ENCODE peak calls at places on chromosomes 1 and 21, in six cellular contexts. T is sigmoid colon; W is activated T-helper 1 cell treated with anti-CD3 and anti-CD28 coated beads, Interleukin-2, amount 50 U/mL, for 16 hours; O is epithelial cell of esophagus; L is AG04450; G is CD8-positive, alpha-beta T cell. K is an unnamed sample.

GRCh38 chr1:67791261-67791660 is 42.0 kb downstream of the GNG12 start:
- DNase-seq in T (no peak), G (no peak), L (no peak), O (peak), W (no peak), K (no peak)

GRCh38 chr1:33147997-33148314 is 33.9 kb downstream of the TRIM62 start:
- DNase-seq in L (no peak), W (no peak), T (no peak), G (no peak), O (peak), K (peak)

GRCh38 chr1:203117611-203118575 is 9.6 kb upstream of the ADORA1 start:
- DNase-seq in G (peak), O (peak), W (no peak), T (peak), L (peak), K (peak)

GRCh38 chr1:36864182-36865079 is 169.9 kb downstream of the GRIK3 start:
- DNase-seq in L (no peak), O (no peak), G (no peak), W (no peak), T (no peak), K (no peak)

GRCh38 chr1:226095286-226095685 is 32.8 kb downstream of the H3-3A start:
- DNase-seq in G (no peak), W (no peak), O (no peak), L (no peak), T (peak), K (peak)

GRCh38 chr1:114173704-114174103 is 20.0 kb upstream of the SYT6 start:
- DNase-seq in O (no peak), L (no peak), W (no peak), G (no peak), T (no peak), K (no peak)

GRCh38 chr1:9859252-9860014 is 35.7 kb upstream of the CLSTN1 start:
- DNase-seq in W (no peak), T (no peak), G (no peak), L (no peak), O (no peak), K (no peak)

GRCh38 chr1:112457241-112457640 is 51.5 kb upstream of the WNT2B start:
- DNase-seq in O (no peak), W (no peak), G (no peak), T (no peak), L (peak), K (no peak)

GRCh38 chr1:110136911-110137310 is 13.4 kb upstream of the SLC6A17 start:
- DNase-seq in G (peak), W (no peak), L (no peak), O (no peak), T (no peak), K (no peak)

GRCh38 chr1:45266151-45266801 is 59.9 kb upstream of the ZSWIM5 start:
- DNase-seq in T (peak), L (peak), G (no peak), O (peak), W (no peak), K (peak)

GRCh38 chr1:81584398-81584797 is 216.3 kb upstream of the ADGRL2 start:
- DNase-seq in G (no peak), T (no peak), L (peak), O (no peak), W (no peak), K (no peak)

GRCh38 chr1:113660053-113660452 is 99.2 kb downstream of the PHTF1 start:
- DNase-seq in G (no peak), W (no peak), O (peak), L (no peak), T (no peak), K (no peak)

GRCh38 chr1:15916417-15916816 is 59.5 kb downstream of the ZBTB17 start:
- DNase-seq in L (no peak), O (peak), W (no peak), G (no peak), T (no peak), K (no peak)

GRCh38 chr1:53066433-53066832 is 4.4 kb downstream of the PODN start:
- DNase-seq in L (no peak), T (peak), G (no peak), O (no peak), W (no peak), K (no peak)

GRCh38 chr1:203128691-203129500 is 1.4 kb downstream of the ADORA1 start:
- DNase-seq in L (no peak), O (no peak), T (no peak), G (peak), W (no peak), K (peak)

GRCh38 chr21:35540950-35541632 is 492.0 kb upstream of the RUNX1 start:
- DNase-seq in G (no peak), O (peak), T (no peak), W (no peak), L (no peak), K (no peak)

GRCh38 chr1:96464991-96465875 is 256.4 kb upstream of the PTBP2 start:
- DNase-seq in W (no peak), O (no peak), L (peak), T (no peak), G (no peak), K (no peak)

GRCh38 chr1:225408249-225408648 is 19.6 kb downstream of the LBR start:
- DNase-seq in T (no peak), G (no peak), W (no peak), O (no peak), L (no peak), K (no peak)

GRCh38 chr1:228095938-228096337 is 7.2 kb downstream of the C1orf35 start:
- DNase-seq in T (peak), L (no peak), G (no peak), O (no peak), W (no peak), K (no peak)

GRCh38 chr1:246703581-246703980 is 20.6 kb upstream of the SCCPDH start:
- DNase-seq in O (peak), L (no peak), T (no peak), G (no peak), W (no peak), K (no peak)

GRCh38 chr1:221988829-221989228 is 246.9 kb upstream of the DUSP10 start:
- DNase-seq in W (no peak), T (no peak), O (no peak), G (no peak), L (no peak), K (no peak)

GRCh38 chr1:65467536-65467935 is 47.1 kb downstream of the LEPR start:
- DNase-seq in L (no peak), G (no peak), T (no peak), W (no peak), O (peak), K (no peak)

GRCh38 chr1:53442297-53442696 is 16.9 kb upstream of the DMRTB1 start:
- DNase-seq in L (no peak), G (no peak), T (no peak), O (peak), W (no peak), K (no peak)

GRCh38 chr1:160705176-160705745 is 6.4 kb downstream of the CD48 start:
- DNase-seq in O (no peak), L (no peak), G (no peak), T (no peak), W (no peak), K (no peak)

GRCh38 chr1:182784556-182785171 is 4.9 kb upstream of the NPL start:
- DNase-seq in G (no peak), T (no peak), W (no peak), O (peak), L (no peak), K (no peak)

GRCh38 chr21:44764319-44765230 is 37.0 kb downstream of the UBE2G2 start:
- DNase-seq in L (no peak), G (no peak), W (no peak), O (no peak), T (no peak), K (no peak)

GRCh38 chr1:246106342-246106763 is 400.7 kb downstream of the SMYD3 start:
- DNase-seq in G (no peak), W (no peak), T (no peak), L (no peak), O (no peak), K (no peak)

GRCh38 chr1:43452789-43453441 is 816 bp downstream of the HYI start:
- DNase-seq in W (no peak), G (no peak), T (peak), L (no peak), O (peak), K (peak)

GRCh38 chr1:238466459-238466858 is 575.7 kb upstream of the ZP4 start:
- DNase-seq in W (no peak), L (no peak), G (no peak), O (no peak), T (no peak), K (no peak)

GRCh38 chr1:81126989-81127571 is 673.7 kb upstream of the ADGRL2 start:
- DNase-seq in G (no peak), L (no peak), T (no peak), W (no peak), O (peak), K (no peak)

GRCh38 chr1:22142315-22143064 is 407 bp downstream of the WNT4 start:
- DNase-seq in L (no peak), G (no peak), O (peak), W (no peak), T (no peak), K (no peak)

GRCh38 chr1:232629250-232630046 is 485 bp downstream of the SIPA1L2 start:
- DNase-seq in O (peak), G (no peak), T (peak), L (no peak), W (no peak), K (peak)

GRCh38 chr1:209625791-209626285 is 26.4 kb downstream of the LAMB3 start:
- DNase-seq in T (no peak), L (no peak), G (no peak), W (no peak), O (no peak), K (no peak)

GRCh38 chr1:219681876-219682275 is 69.0 kb upstream of the ZC3H11B start:
- DNase-seq in G (no peak), W (no peak), L (no peak), T (no peak), O (no peak), K (no peak)

GRCh38 chr1:51955797-51956527 is 34.5 kb downstream of the RAB3B start:
- DNase-seq in T (no peak), L (no peak), W (no peak), O (no peak), G (no peak), K (no peak)

GRCh38 chr1:234495231-234495990 is 16.4 kb upstream of the TARBP1 start:
- DNase-seq in W (no peak), T (no peak), G (no peak), L (peak), O (peak), K (no peak)

GRCh38 chr1:69921501-69921900 is 283.9 kb downstream of the LRRC40 start:
- DNase-seq in W (no peak), T (no peak), L (no peak), O (no peak), G (no peak), K (no peak)

K was measured in posterior vena cava.